ENCODE peak calls at places on chromosomes 3 and 15, in four cellular contexts. L is fibroblast of lung, A is tibial artery, K is AG04449. O is an unnamed sample.

GRCh38 chr3:194321666-194322640 is 29.2 kb downstream of the CPN2 start:
- DNase-seq in A (no peak), L (no peak), K (no peak), O (no peak)

GRCh38 chr3:150763841-150764483 is 993 bp upstream of the SIAH2 start:
- DNase-seq in L (peak), A (peak), K (no peak), O (no peak)

GRCh38 chr3:46986782-46987484 is 7.5 kb downstream of the NBEAL2 start:
- DNase-seq in A (no peak), K (no peak), L (no peak), O (no peak)

GRCh38 chr15:87570186-87570585 is 686.4 kb downstream of the NTRK3 start:
- DNase-seq in L (peak), K (no peak), A (no peak), O (no peak)

GRCh38 chr15:77508541-77509505 is 88.1 kb downstream of the HMG20A start:
- DNase-seq in L (peak), K (no peak), A (peak), O (no peak)

GRCh38 chr15:55253580-55253979 is 36.0 kb downstream of the RAB27A start:
- DNase-seq in K (no peak), L (peak), A (no peak), O (peak)

GRCh38 chr3:147613710-147614109 is 204.5 kb downstream of the ZIC1 start:
- DNase-seq in L (no peak), A (no peak), K (no peak), O (no peak)

GRCh38 chr3:41224120-41224806 is 25.0 kb downstream of the CTNNB1 start:
- DNase-seq in K (peak), L (peak), A (no peak), O (peak)

GRCh38 chr3:130997291-130997690 is 29.3 kb downstream of the ASTE1 start:
- DNase-seq in A (no peak), L (no peak), K (no peak), O (no peak)

GRCh38 chr15:72334842-72335241 is 14.9 kb upstream of the CELF6 start:
- DNase-seq in K (no peak), L (no peak), A (no peak), O (no peak)

GRCh38 chr3:39148116-39149058 is 5.0 kb downstream of the CSRNP1 start:
- DNase-seq in L (peak), A (no peak), K (no peak), O (no peak)

GRCh38 chr3:32321095-32321835 is 70.4 kb upstream of the CMTM7 start:
- DNase-seq in A (no peak), K (no peak), L (no peak), O (no peak)

GRCh38 chr3:43389388-43390254 is 103.3 kb downstream of the SNRK start:
- DNase-seq in L (peak), A (peak), K (no peak), O (no peak)

GRCh38 chr15:25738171-25738792 is 124.8 kb downstream of the ATP10A start:
- DNase-seq in L (peak), K (no peak), A (no peak), O (no peak)

GRCh38 chr3:55163421-55163820 is 235.6 kb upstream of the LRTM1 start:
- DNase-seq in K (no peak), A (no peak), L (no peak), O (no peak)

GRCh38 chr3:55161256-55161655 is 233.4 kb upstream of the LRTM1 start:
- DNase-seq in L (peak), K (no peak), A (no peak), O (no peak)

GRCh38 chr3:55160241-55160877 is 232.5 kb upstream of the LRTM1 start:
- DNase-seq in A (peak), K (peak), L (peak), O (peak)

GRCh38 chr3:55164191-55164590 is 236.3 kb upstream of the LRTM1 start:
- DNase-seq in L (no peak), A (no peak), K (no peak), O (no peak)

DNA sequence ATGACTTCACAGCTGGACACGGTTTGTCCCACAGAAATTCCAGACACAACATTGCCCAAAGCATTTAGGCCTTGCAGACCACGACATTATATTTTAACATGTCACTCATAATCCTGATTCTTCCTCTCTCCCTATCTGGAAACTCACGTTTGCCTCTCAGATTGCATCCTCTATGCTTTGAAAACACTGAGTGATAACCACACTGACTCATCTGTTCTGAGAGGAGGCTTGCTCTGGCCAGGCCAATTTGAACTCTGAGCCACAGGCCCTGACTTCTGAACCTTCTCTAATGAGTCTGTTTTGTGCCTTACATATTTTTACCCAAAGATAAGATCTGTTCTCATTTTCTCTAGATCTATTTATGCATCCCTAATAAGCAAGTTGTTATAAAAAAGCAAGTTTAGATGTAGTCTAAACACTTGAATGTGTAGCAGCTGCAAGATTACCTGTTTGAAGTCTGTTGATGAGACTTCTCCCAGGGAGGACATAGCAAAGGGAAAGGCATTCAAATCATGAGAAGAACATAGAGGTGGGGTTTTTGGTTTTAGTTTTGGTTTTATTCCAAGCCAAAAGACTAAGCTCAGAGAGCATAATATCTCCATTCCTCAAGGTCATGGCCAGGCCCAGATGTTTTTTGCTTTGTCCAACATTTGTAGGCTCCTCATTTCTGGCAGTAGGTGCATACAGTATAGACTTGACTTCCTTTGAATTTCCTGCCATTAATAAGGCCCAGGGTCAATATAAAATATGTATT is 234.3 kb upstream of the LRTM1 start:
- DNase-seq in K (no peak), L (peak), A (no peak), O (no peak)
- TF ChIP-seq CTCF in K (no peak), L (no peak), A (no peak), O (no peak)

DNA sequence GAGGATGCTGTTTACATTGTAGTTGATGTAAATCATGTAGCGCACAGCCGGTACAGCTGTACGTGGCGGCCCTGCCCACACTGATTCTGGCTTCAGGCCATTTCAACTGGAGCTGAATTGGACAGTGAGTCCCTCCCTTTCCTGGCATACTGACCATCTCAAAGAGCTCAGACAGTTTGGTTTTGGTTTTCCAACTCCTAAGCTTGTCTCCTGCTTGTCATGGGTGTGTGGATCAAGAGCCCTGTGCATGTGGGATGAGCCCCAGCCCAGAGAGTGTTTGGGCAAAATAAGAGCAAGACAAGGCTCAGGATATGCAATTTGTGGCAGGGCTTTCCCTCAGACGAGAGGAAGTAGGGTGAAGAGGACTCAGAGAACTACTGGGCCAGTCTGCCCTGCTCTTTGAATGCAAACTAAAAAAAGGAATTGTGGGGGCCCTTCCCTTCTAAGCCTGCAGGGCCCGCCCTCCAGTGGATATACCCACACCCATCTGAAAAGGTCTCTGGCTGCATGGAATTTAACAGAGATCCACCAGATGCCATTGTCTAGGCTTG is 13.3 kb downstream of the ITGA11 start:
- DNase-seq in L (peak), K (no peak), A (no peak), O (no peak)
- H3K4me3 ChIP-seq in L (no peak), K (no peak), A (no peak), O (no peak)

GRCh38 chr3:190718097-190718496 is 144.4 kb downstream of the GMNC start:
- DNase-seq in A (no peak), L (peak), K (no peak), O (no peak)
- TF ChIP-seq CTCF in A (no peak), L (peak), K (no peak), O (no peak)

DNA sequence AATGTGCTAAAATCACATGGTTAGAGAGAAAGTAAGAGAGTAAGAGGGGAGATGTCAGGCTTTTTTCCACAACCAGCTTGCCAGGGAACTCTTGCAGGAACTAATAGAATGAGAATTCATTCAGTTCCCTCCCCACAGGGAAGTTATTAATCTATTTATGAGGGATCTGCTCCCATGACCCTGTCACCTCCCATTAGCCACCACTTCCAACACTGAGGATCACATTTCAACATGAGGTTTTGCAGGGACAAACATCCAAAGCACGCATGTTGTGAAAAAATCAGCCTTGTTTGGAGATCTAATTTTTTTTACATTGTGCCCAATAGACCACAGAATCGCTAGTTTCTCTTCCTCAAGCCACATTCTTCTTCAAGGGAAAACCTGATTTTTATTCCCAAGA is 904.0 kb downstream of the TBL1XR1 start:
- DNase-seq in L (no peak), K (no peak), A (no peak), O (no peak)
- H3K4me3 ChIP-seq in L (no peak), K (no peak), A (no peak), O (no peak)

GRCh38 chr3:189655617-189656016 is 24.4 kb downstream of the TP63 start:
- DNase-seq in K (no peak), A (no peak), L (no peak), O (no peak)

GRCh38 chr3:189646902-189647542 is 15.8 kb downstream of the TP63 start:
- DNase-seq in A (no peak), K (no peak), L (no peak), O (no peak)

DNA sequence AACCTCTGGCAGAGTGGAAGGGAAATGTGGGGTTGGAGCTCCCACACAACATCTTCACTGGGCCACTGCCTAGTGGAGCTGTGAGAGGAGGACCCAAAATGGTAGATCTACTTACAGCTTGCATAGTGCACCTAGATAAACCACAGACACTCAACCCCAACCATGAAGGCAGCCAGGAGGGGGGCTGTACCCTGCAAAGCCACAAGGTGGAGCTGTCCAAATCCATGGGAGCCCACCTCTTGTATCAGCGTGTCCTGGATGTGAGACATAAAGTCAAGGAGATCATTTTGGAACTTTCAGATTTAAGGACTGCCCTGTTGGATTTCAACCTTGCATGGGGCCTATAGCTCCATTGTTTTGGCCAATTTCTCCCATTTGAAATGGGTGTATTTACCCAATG is 20.9 kb downstream of the TP63 start:
- DNase-seq in A (no peak), K (no peak), L (no peak), O (no peak)
- TF ChIP-seq CTCF in A (peak), K (peak), L (peak), O (peak)

GRCh38 chr3:62727576-62727975 is 147.6 kb downstream of the CADPS start:
- DNase-seq in K (no peak), L (peak), A (no peak), O (no peak)
- H3K4me3 ChIP-seq in K (no peak), L (no peak), A (no peak), O (no peak)

DNA sequence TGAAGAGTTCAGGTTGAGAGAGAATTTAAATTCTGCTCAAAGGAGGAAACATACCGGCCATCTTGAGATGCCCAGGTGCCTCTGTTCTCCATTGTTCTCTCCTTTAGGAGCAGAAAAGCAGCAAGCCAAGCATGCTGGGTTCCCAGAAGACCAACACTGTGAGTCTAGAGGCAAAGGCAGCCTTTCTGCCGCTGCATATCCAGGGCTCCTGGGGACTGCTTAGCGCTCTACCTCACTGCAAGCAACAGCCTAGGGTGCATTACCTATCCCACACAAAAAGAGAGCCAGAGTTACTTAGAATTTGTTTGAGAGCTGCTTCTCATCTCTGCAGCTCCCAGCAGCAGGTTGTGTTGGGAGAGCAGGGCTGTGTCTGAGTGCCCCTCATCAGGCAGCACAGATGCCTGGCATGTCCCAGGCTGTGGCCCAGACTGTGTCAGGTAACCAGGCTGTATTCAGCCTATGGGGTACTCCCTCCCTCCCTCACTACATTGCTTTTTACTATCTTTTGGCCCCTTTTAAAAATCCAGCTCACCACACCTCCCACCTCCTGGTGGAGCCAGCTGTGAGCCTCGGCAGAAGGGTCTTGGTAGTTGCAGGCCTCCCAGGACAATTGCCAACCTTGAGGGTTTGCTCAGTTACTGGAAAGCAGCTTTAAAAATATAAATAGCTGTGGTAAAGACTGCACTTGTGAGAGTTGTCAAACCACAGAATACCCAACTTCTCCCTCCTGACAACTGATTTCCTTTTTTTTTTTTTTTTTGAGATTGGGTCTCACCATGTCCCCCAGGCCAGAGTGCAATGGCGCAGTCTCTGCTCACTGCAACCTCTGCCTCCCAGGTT is 30.2 kb downstream of the BCL2L10 start:
- DNase-seq in L (peak), A (no peak), K (no peak), O (no peak)
- TF ChIP-seq CTCF in L (no peak), A (no peak), K (no peak), O (no peak)

DNA sequence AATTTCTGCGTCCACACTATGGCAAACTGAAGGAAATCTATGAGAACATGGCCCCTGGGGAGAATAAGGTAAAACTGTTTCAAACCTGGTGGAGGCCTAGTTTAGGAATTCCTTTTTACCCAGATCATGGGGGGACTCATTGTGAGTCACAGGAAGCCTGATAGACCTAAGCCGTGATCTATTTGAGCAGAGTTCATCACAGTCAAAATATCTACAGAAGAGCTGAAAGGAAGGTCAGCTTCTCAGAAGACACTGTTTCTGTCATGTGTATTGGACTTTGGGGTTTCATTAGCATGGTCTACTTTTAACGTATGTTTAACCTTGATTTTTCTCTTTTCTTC is 1.3 kb downstream of the PSMD2 start:
- DNase-seq in A (no peak), K (no peak), L (peak), O (no peak)
- H3K4me3 ChIP-seq in A (peak), K (peak), L (peak), O (peak)

GRCh38 chr3:154327871-154328270 is 3.6 kb upstream of the DHX36 start:
- DNase-seq in L (no peak), A (no peak), K (no peak), O (no peak)

GRCh38 chr3:154324919-154325318 is 632 bp upstream of the DHX36 start:
- DNase-seq in A (no peak), L (peak), K (no peak), O (no peak)

GRCh38 chr3:154323921-154324738 is at the start of gene DHX36:
- DNase-seq in K (peak), A (peak), L (peak), O (peak)
- TF ChIP-seq CTCF in K (no peak), A (no peak), L (no peak), O (peak)

GRCh38 chr3:126463521-126463920 is 12.2 kb downstream of the ZXDC start:
- DNase-seq in K (no peak), L (no peak), A (no peak), O (no peak)

GRCh38 chr3:126459111-126459762 is 16.5 kb downstream of the ZXDC start:
- DNase-seq in A (no peak), L (no peak), K (no peak), O (no peak)

GRCh38 chr3:126459763-126460127 is 15.9 kb downstream of the ZXDC start:
- DNase-seq in K (no peak), A (no peak), L (no peak), O (no peak)

GRCh38 chr3:126460386-126460785 is 15.3 kb downstream of the ZXDC start:
- DNase-seq in A (no peak), K (no peak), L (no peak), O (no peak)

GRCh38 chr3:126461450-126462070 is 14.1 kb downstream of the ZXDC start:
- DNase-seq in A (no peak), K (no peak), L (no peak), O (no peak)
- H3K4me3 ChIP-seq in A (no peak), K (no peak), L (no peak), O (no peak)